ENCODE peak calls at places on chromosomes 11 and 22, in eight cellular contexts. D is CD4-positive, alpha-beta T cell; I is WTC11; N is stomach; R is HCT116; P is GM10248; E is AG09309; B is fibroblast of lung. Q is an unnamed sample.

GRCh38 chr22:20109411-20110358 is 6.2 kb upstream of the RANBP1 start:
- DNase-seq in P (no peak), E (no peak), N (no peak), B (no peak), I (no peak), D (no peak), R (no peak), Q (no peak)

GRCh38 chr22:39469681-39470461 is 13.1 kb downstream of the MGAT3 start:
- DNase-seq in B (no peak), D (no peak), R (no peak), N (no peak), I (no peak), E (no peak), P (no peak), Q (no peak)

GRCh38 chr22:29342577-29343312 is 27.2 kb upstream of the RASL10A start:
- DNase-seq in D (no peak), R (no peak), N (peak; percentile 58), I (no peak), E (no peak), B (peak; percentile 6), P (no peak), Q (no peak)

GRCh38 chr11:117328414-117329010 is 858 bp downstream of the CEP164 start:
- DNase-seq in N (peak; percentile 31), P (peak; percentile 37), I (no peak), E (no peak), B (peak; percentile 56), R (no peak), D (peak; percentile 4), Q (no peak)

GRCh38 chr11:83477772-83478171 is 191.6 kb upstream of the CCDC90B start:
- DNase-seq in P (no peak), R (no peak), I (no peak), N (no peak), B (no peak), D (no peak), E (no peak), Q (no peak)

GRCh38 chr11:46333129-46333947 is 13.9 kb upstream of the DGKZ start:
- DNase-seq in P (no peak), B (no peak), D (no peak), R (no peak), N (no peak), I (peak; percentile 54), E (no peak), Q (no peak)

GRCh38 chr22:19005905-19006304 is 69.8 kb upstream of the PRODH start:
- DNase-seq in D (no peak), B (no peak), I (no peak), N (no peak), E (no peak), P (no peak), R (no peak), Q (no peak)

GRCh38 chr22:48574776-48575566 is 1252.7 kb downstream of the BRD1 start:
- DNase-seq in I (peak; percentile 79), D (no peak), E (no peak), R (no peak), P (no peak), N (no peak), B (peak; percentile 54), Q (no peak)

GRCh38 chr22:28829358-28830181 is 29.2 kb upstream of the XBP1 start:
- DNase-seq in P (peak; percentile 83), R (peak; percentile 36), B (peak; percentile 54), E (peak; percentile 18), I (peak; percentile 85), N (peak; percentile 86), D (peak; percentile 72), Q (peak; percentile 34)

GRCh38 chr22:24191381-24191841 is 10.1 kb downstream of the SUSD2 start:
- DNase-seq in I (no peak), D (no peak), B (no peak), R (no peak), P (no peak), N (no peak), E (no peak), Q (no peak)

DNA sequence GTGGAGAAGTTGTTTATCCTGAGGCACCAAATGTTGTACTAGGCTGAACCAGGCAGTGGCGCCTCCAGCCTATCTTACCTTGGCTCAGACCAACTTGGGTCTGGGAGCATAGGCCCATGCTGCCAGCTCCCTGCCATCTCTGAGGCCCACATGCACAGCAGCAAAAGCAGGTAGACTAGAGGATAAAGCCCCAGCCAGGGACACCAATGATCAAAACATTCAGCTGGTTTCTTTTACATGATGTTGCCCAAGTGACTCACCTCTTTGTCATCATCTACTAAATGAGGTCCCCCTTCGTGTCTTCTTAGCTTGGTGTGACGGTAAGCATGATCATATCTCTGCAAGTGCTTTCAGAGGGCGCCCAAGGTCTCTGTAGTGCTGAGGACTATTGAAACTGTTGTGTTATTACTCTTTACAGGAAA is 112.1 kb upstream of the DRD2 start:
- DNase-seq in N (no peak), R (no peak), I (no peak), P (no peak), E (no peak), D (no peak), B (peak; percentile 48), Q (no peak)
- TF ChIP-seq CTCF in N (no peak), R (no peak), I (no peak), P (no peak), E (peak; percentile 16), D (no peak), B (no peak), Q (no peak)

DNA sequence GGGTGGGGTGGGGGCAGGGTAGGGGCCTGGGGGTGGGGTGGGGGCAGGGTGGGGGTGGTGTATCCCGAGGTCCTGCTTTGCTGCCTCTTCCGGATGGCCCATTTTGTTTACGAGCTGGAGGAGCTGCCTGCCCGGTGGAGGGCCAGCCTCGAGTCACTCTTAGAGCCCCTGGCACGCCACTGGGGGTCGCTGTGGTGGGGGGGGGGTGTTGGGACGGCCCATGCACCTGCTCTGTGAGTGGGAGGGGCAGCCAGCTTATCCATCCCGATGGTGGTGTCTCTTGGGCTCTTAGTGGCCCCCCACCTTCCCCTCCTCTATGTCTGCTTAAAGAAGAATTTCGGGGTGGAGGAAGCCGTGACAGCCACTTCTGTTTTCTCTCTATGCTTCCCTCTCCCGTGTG is 24.6 kb downstream of the MRGPRD start:
- DNase-seq in B (no peak), R (no peak), E (no peak), P (peak; percentile 66), N (no peak), D (peak; percentile 12), I (peak; percentile 49), Q (no peak)
- TF ChIP-seq CTCF in B (no peak), R (no peak), E (peak; percentile 18), P (peak; percentile 33), N (no peak), D (no peak), I (no peak), Q (peak; percentile 9)

GRCh38 chr22:21448627-21449416 is 18.4 kb upstream of the TMEM191C start:
- DNase-seq in B (no peak), N (peak; percentile 22), P (no peak), E (no peak), D (no peak), I (no peak), R (no peak), Q (no peak)

GRCh38 chr22:21449531-21450319 is 17.5 kb upstream of the TMEM191C start:
- DNase-seq in E (no peak), P (no peak), R (no peak), D (no peak), B (no peak), N (peak; percentile 19), I (peak; percentile 10), Q (no peak)

GRCh38 chr22:21450858-21451331 is 16.3 kb upstream of the TMEM191C start:
- DNase-seq in D (no peak), R (no peak), I (peak; percentile 10), P (no peak), E (no peak), B (no peak), N (peak; percentile 10), Q (no peak)

GRCh38 chr22:21451545-21452520 is 15.4 kb upstream of the TMEM191C start:
- DNase-seq in R (no peak), E (no peak), N (peak; percentile 19), I (no peak), D (no peak), B (no peak), P (no peak), Q (no peak)

DNA sequence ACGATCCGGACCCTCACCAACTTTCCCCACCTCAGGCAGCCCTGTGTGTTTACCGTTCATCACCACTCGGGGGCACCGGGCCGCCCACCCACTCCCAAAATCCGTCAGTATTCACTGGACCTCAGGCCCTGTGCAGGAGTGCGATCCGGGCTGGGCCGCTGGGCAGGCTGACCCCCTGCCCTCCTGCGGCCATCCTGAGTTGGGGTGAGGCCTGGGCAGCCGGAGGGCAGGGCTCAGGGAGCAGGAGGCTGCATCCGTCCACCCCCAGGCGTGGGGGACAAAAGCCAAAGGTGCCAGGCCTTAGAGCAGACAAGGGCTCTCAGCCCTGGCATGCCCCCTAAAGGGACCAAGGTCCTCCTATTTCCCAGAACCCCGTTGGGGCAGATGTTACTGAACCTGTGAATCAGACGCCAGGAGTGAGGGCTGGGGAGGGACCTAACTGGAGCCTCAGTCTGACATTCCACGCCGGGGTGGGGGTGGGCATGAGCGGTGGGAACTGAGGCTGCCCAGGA is 16.8 kb upstream of the TMEM191C start:
- DNase-seq in D (no peak), B (no peak), E (no peak), R (no peak), N (peak; percentile 18), P (no peak), I (peak; percentile 45), Q (no peak)
- TF ChIP-seq CTCF in D (no peak), B (no peak), E (no peak), R (no peak), N (no peak), P (no peak), I (no peak), Q (no peak)

GRCh38 chr11:70413151-70413550 is 14.8 kb downstream of the CTTN start:
- DNase-seq in N (no peak), D (no peak), P (no peak), R (no peak), B (no peak), I (no peak), E (no peak), Q (no peak)

GRCh38 chr11:70416881-70417280 is 18.6 kb downstream of the CTTN start:
- DNase-seq in B (no peak), R (no peak), D (no peak), P (no peak), E (no peak), I (no peak), N (no peak), Q (no peak)

GRCh38 chr11:70415642-70416395 is 17.5 kb downstream of the CTTN start:
- DNase-seq in P (no peak), N (no peak), D (no peak), I (no peak), R (no peak), E (no peak), B (peak; percentile 25), Q (no peak)

GRCh38 chr11:70414341-70415100 is 16.2 kb downstream of the CTTN start:
- DNase-seq in E (no peak), D (no peak), I (no peak), N (no peak), P (no peak), R (no peak), B (no peak), Q (no peak)

DNA sequence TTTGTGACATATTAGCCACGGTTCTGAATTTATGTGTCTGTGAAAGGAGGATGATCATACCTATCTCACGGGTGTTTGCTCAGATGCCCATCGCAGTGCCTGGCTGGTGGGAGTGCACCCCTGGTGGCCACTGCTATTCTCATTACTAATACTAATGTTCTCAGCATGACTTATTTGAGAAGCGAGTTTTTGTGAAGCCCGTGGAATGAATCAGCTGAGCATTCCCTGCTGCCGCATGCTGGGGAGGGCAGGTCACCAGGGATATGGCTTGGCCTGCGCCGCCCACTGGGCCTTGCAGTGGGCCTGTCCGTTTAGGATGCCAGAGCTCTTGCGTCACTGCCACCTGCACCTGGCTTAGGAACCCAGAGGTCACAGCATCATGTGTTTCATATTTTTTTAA is 16.8 kb downstream of the CTTN start:
- DNase-seq in I (no peak), B (peak; percentile 94), P (no peak), N (no peak), R (no peak), E (no peak), D (no peak), Q (no peak)
- TF ChIP-seq CTCF in I (no peak), B (peak; percentile 54), P (no peak), N (no peak), R (no peak), E (peak; percentile 53), D (no peak), Q (peak; percentile 36)